ENCODE peak calls at places on chromosomes 12 and 14, in seven cellular contexts. D, K, P, N, Z, G and L are unnamed samples.

GRCh38 chr12:6730169-6730568 is 6.3 kb downstream of the COPS7A start:
- DNase-seq in G (no peak), Z (no peak), K (no peak), P (no peak), N (no peak), D (no peak), L (no peak)

GRCh38 chr12:117845271-117845904 is 123.4 kb downstream of the KSR2 start:
- DNase-seq in K (no peak), Z (no peak), N (no peak), D (no peak), G (no peak), P (no peak), L (no peak)

GRCh38 chr14:68363841-68364711 is 428.8 kb downstream of the ZFP36L1 start:
- DNase-seq in P (peak), Z (peak), N (peak), G (peak), K (peak), D (peak), L (no peak)

GRCh38 chr14:75277796-75278421 is 719 bp upstream of the FOS start:
- DNase-seq in P (no peak), D (peak), Z (no peak), G (no peak), K (peak), N (no peak), L (no peak)

GRCh38 chr14:101474563-101475467 is 86.5 kb upstream of the DIO3 start:
- DNase-seq in G (no peak), K (no peak), N (no peak), Z (no peak), P (peak), D (no peak), L (no peak)

GRCh38 chr12:468671-469389 is 9.1 kb downstream of the B4GALNT3 start:
- DNase-seq in D (no peak), P (peak), N (no peak), K (peak), G (no peak), Z (peak), L (no peak)

GRCh38 chr12:740921-741320 is 11.5 kb upstream of the WNK1 start:
- DNase-seq in D (no peak), N (peak), G (no peak), Z (no peak), K (no peak), P (no peak), L (no peak)

GRCh38 chr14:40371011-40371410 is 938.8 kb upstream of the FBXO33 start:
- DNase-seq in N (no peak), G (no peak), Z (no peak), P (no peak), D (no peak), K (no peak), L (no peak)

GRCh38 chr12:48787791-48788521 is 933 bp downstream of the ADCY6 start:
- DNase-seq in D (no peak), Z (no peak), K (no peak), G (peak), P (no peak), N (no peak), L (no peak)

GRCh38 chr14:93951798-93952540 is 24.4 kb downstream of the ASB2 start:
- DNase-seq in Z (no peak), P (no peak), N (no peak), K (peak), D (no peak), G (no peak), L (no peak)

GRCh38 chr12:1282670-1283361 is 291.8 kb downstream of the ERC1 start:
- DNase-seq in G (no peak), P (no peak), N (no peak), D (no peak), K (peak), Z (no peak), L (no peak)

GRCh38 chr12:93153321-93153720 is 224.2 kb upstream of the EEA1 start:
- DNase-seq in G (no peak), P (no peak), N (no peak), K (peak), D (no peak), Z (no peak), L (no peak)

GRCh38 chr12:7555752-7556151 is 52.2 kb upstream of the CD163 start:
- DNase-seq in G (no peak), K (peak), N (no peak), P (no peak), D (no peak), Z (peak), L (peak)

GRCh38 chr14:91953170-91953985 is 5.9 kb upstream of the FBLN5 start:
- DNase-seq in Z (no peak), G (no peak), P (no peak), D (no peak), K (peak), N (no peak), L (no peak)

GRCh38 chr12:82880442-82880901 is 193.8 kb downstream of the TMTC2 start:
- DNase-seq in N (no peak), P (no peak), G (no peak), D (no peak), Z (no peak), K (peak), L (no peak)
- H3K23ac ChIP-seq in N (no peak), P (no peak), G (no peak), D (no peak), Z (no peak), K (no peak), L (no peak)

GRCh38 chr12:64080319-64081008 is 141.6 kb downstream of the KICS2 start:
- DNase-seq in D (no peak), K (peak), N (peak), G (no peak), P (no peak), Z (peak), L (peak)
- H2BK120ac ChIP-seq in D (no peak), K (peak), N (no peak), G (no peak), P (no peak), Z (no peak), L (no peak)

GRCh38 chr12:42323856-42324255 is 2.0 kb downstream of the ZCRB1 start:
- DNase-seq in N (no peak), K (no peak), G (no peak), P (no peak), D (no peak), Z (no peak), L (no peak)
- H3K23ac ChIP-seq in N (no peak), K (no peak), G (no peak), P (no peak), D (no peak), Z (no peak), L (no peak)

DNA sequence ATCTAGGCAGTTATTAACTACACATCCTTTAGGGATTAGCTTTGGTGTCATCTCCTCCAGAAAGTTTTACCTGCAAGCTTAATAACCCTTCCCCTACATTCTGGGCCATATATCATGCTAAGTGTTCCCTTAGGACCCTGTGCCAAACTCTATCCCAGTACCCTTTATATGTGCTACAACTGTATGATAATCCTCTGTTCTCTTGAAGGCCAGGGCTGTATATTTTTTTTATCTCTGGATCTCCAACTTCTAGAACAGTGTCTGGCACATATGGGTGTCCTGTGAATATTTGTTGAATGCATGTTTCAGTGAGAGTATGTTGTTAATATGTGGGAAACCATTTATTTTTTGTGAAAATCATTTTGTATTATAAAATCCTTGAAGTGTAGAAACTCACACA is 106.7 kb downstream of the PPM1A start:
- DNase-seq in P (no peak), Z (no peak), G (no peak), D (no peak), N (no peak), K (no peak), L (no peak)
- H2BK120ac ChIP-seq in P (no peak), Z (no peak), G (no peak), D (no peak), N (no peak), K (no peak), L (no peak)

GRCh38 chr12:111405856-111406473 is at the start of gene SH2B3:
- DNase-seq in N (no peak), G (no peak), K (peak), D (no peak), Z (no peak), P (no peak), L (no peak)
- H3K23ac ChIP-seq in N (peak), G (no peak), K (peak), D (peak), Z (peak), P (no peak), L (no peak)

GRCh38 chr12:96347130-96347699 is 53.0 kb downstream of the CDK17 start:
- DNase-seq in D (no peak), K (no peak), N (no peak), G (no peak), Z (no peak), P (no peak), L (no peak)

GRCh38 chr12:96338852-96339478 is 61.3 kb downstream of the CDK17 start:
- DNase-seq in G (no peak), P (no peak), D (no peak), Z (no peak), K (no peak), N (no peak), L (no peak)

GRCh38 chr12:96344124-96344695 is 56.0 kb downstream of the CDK17 start:
- DNase-seq in P (no peak), D (no peak), G (no peak), N (no peak), K (no peak), Z (no peak), L (no peak)

DNA sequence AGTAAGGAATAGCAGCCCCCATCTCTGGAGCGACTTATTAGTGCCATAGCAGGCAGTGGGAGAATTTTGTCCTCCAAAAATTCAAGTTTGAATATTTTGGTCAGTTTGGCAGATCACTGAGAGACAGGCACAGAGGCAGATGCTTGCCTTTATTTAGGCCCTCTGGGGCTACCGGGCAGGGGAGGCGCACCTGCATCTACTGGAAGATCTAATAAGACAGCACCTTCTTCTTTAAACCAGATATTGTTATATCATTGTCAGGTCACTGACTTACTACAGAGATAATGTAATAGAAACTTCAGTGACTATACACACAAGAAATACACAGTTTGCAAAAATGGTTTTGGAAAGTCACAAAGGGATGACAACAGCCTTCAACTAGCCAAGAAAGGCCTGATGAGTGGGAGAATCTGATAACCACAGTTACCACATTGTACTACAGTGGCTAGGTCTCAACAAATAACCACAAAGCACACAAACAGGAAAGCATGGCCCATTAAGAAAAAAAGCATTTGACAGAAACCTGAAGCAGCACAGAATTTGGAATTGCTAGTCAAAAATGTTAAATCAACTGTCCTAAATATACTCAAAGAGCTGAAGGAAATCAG is 56.8 kb downstream of the CDK17 start:
- DNase-seq in P (no peak), G (no peak), Z (no peak), D (no peak), N (no peak), K (peak), L (no peak)
- H2BK120ac ChIP-seq in P (no peak), G (no peak), Z (no peak), D (no peak), N (no peak), K (no peak), L (no peak)

GRCh38 chr12:98057701-98058100 is 457.7 kb upstream of the TMPO start:
- DNase-seq in G (no peak), N (no peak), D (no peak), K (no peak), P (no peak), Z (no peak), L (no peak)
- H3K23ac ChIP-seq in G (no peak), N (no peak), D (no peak), K (no peak), P (no peak), Z (no peak), L (no peak)

GRCh38 chr14:104699426-104699748 is 10.0 kb downstream of the INF2 start:
- DNase-seq in P (no peak), G (no peak), Z (no peak), D (no peak), N (no peak), K (no peak), L (no peak)

GRCh38 chr14:104698688-104699425 is 9.4 kb downstream of the INF2 start:
- DNase-seq in P (no peak), D (no peak), K (no peak), Z (no peak), N (no peak), G (no peak), L (no peak)

GRCh38 chr14:104700747-104701215 is 11.4 kb downstream of the INF2 start:
- DNase-seq in G (no peak), N (no peak), P (no peak), Z (no peak), D (no peak), K (no peak), L (no peak)

GRCh38 chr14:104701383-104702076 is 12.1 kb downstream of the INF2 start:
- DNase-seq in N (no peak), Z (no peak), P (no peak), G (no peak), D (no peak), K (no peak), L (no peak)

DNA sequence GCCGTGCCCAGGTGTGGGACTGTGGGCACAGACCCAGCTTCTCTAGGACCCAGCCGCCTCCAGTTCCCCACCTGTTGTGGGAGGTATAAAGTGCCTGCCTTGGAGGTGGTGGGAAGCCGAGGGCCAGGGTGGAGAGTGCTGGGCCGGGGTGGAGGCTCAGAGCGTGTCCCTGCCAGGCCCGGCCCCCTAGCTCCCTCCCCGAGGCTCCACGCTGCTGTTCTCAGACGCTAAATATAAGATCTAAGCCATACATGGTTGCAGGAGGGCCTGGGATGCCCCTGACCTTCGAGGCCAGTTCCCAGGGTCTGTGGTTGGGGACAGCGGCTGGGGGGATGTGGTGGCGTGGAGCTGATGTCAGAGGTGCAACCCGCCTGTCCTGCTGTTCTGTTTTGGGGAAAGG is 10.8 kb downstream of the INF2 start:
- DNase-seq in Z (no peak), N (no peak), K (no peak), D (no peak), P (no peak), G (no peak), L (no peak)
- H2BK120ac ChIP-seq in Z (no peak), N (no peak), K (no peak), D (no peak), P (no peak), G (no peak), L (no peak)

GRCh38 chr12:130922584-130922983 is 31.1 kb upstream of the ADGRD1 start:
- DNase-seq in G (no peak), D (no peak), N (no peak), P (no peak), K (no peak), Z (no peak), L (no peak)
- H3K23ac ChIP-seq in G (no peak), D (no peak), N (no peak), P (no peak), K (no peak), Z (no peak), L (no peak)

DNA sequence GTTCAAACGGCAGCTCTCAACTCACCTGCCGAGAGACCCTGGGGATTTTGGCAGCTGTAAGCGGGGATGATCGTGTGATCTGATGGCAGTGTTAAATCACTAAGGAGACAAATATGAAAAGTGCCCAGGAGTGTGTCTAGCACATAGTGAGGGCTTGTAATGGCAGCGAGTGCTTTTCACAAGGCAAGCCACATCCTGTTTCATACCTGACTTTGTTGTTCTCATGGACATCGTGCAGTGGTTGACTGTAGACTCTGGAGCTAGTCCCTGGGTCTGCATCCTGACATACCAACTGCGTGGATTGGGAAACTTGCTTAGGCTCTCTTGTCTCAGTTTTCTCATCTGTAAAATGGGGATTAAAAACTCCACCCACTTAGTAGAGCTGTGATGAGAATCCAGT is 148.5 kb downstream of the VRK1 start:
- DNase-seq in K (no peak), D (no peak), N (no peak), Z (no peak), P (no peak), G (peak), L (no peak)
- H2BK120ac ChIP-seq in K (no peak), D (no peak), N (no peak), Z (no peak), P (no peak), G (no peak), L (no peak)